ENCODE peak calls at places on chromosomes 2 and 18, in ten cellular contexts. Z is activated naive CD4-positive, alpha-beta T cell treated with anti-CD3 and anti-CD28 coated beads for 36 hours; M is cardiac muscle cell; Y is GM23248; C is iPS-NIHi11; K is T-helper 9 cell; S is H7; N is stimulated activated CD4-positive, alpha-beta T cell treated with anti-CD3 and anti-CD28 coated beads, TNF-alpha, amount 100 ng/mL, for 48 hours; D is HT-29; H is CD8-positive, alpha-beta memory T cell. F is an unnamed sample.

GRCh38 chr2:210199186-210199765 is 26.0 kb downstream of the ACADL start:
- DNase-seq in Z (no peak), M (peak; percentile 42), Y (peak; percentile 49), C (no peak), K (no peak), S (no peak), N (no peak), D (peak; percentile 68), H (no peak), F (peak; percentile 36)

GRCh38 chr2:174691203-174691779 is 73.0 kb downstream of the CHRNA1 start:
- DNase-seq in Z (no peak), M (no peak), Y (no peak), C (no peak), K (no peak), S (no peak), N (no peak), D (no peak), H (no peak), F (no peak)

GRCh38 chr18:34494359-34494696 is 215.8 kb upstream of the DTNA start:
- DNase-seq in Z (no peak), M (no peak), Y (no peak), C (no peak), K (no peak), S (no peak), N (no peak), D (no peak), H (no peak), F (no peak)

GRCh38 chr2:16250886-16251285 is 310.5 kb downstream of the MYCN start:
- DNase-seq in Z (no peak), M (no peak), Y (no peak), C (no peak), K (no peak), S (no peak), N (no peak), D (no peak), H (no peak), F (no peak)

GRCh38 chr2:133760366-133760765 is 192.1 kb upstream of the NCKAP5 start:
- DNase-seq in Z (no peak), M (no peak), Y (no peak), C (no peak), K (no peak), S (no peak), N (no peak), D (no peak), H (no peak), F (peak; percentile 33)

GRCh38 chr18:13501896-13502295 is 224.5 kb downstream of the FAM210A start:
- DNase-seq in Z (peak; percentile 44), M (no peak), Y (no peak), C (no peak), K (no peak), S (no peak), N (peak; percentile 41), D (no peak), H (no peak), F (no peak)

GRCh38 chr2:79855264-79856006 is 342.6 kb downstream of the CTNNA2 start:
- DNase-seq in Z (no peak), M (no peak), Y (peak; percentile 20), C (peak; percentile 63), K (no peak), S (peak; percentile 51), N (no peak), D (peak; percentile 33), H (no peak), F (peak; percentile 31)

GRCh38 chr2:192127434-192127833 is 67.3 kb downstream of the TMEFF2 start:
- DNase-seq in Z (no peak), M (no peak), Y (no peak), C (no peak), K (no peak), S (no peak), N (no peak), D (no peak), H (no peak), F (no peak)